ENCODE peak calls at places on chromosomes 6 and 20, in four cellular contexts. Y is GM10248, X is GDM1, J is H4. R is an unnamed sample.

GRCh38 chr20:44596876-44597275 is 14.5 kb downstream of the PKIG start:
- DNase-seq in Y (no peak), X (no peak), J (no peak), R (no peak)

GRCh38 chr6:80165143-80165542 is 58.7 kb downstream of the BCKDHB start:
- DNase-seq in Y (peak; percentile 31), X (no peak), J (no peak), R (peak; percentile 95)

GRCh38 chr20:10924628-10925266 is 250.9 kb upstream of the JAG1 start:
- DNase-seq in Y (no peak), X (no peak), J (peak; percentile 53), R (no peak)

GRCh38 chr20:25016471-25016870 is 23.9 kb upstream of the APMAP start:
- DNase-seq in Y (no peak), X (no peak), J (no peak), R (no peak)

GRCh38 chr20:57223648-57224489 is 42.6 kb downstream of the BMP7 start:
- DNase-seq in Y (no peak), X (no peak), J (no peak), R (no peak)

GRCh38 chr20:45792513-45793118 is 862 bp downstream of the DNTTIP1 start:
- DNase-seq in Y (no peak), X (no peak), J (no peak), R (peak; percentile 52)

GRCh38 chr20:4195499-4195898 is 180.1 kb upstream of the RNF24 start:
- DNase-seq in Y (no peak), X (no peak), J (no peak), R (no peak)

GRCh38 chr6:32192608-32193039 is at the start of gene GPSM3:
- DNase-seq in Y (no peak), X (peak; percentile 79), J (peak; percentile 55), R (peak; percentile 70)

GRCh38 chr20:33825340-33826269 is 14.5 kb downstream of the CHMP4B start:
- DNase-seq in Y (no peak), X (no peak), J (no peak), R (no peak)

GRCh38 chr20:57237006-57237953 is 29.2 kb downstream of the BMP7 start:
- DNase-seq in Y (no peak), X (no peak), J (no peak), R (no peak)

GRCh38 chr6:34799547-34799946 is 7.7 kb downstream of the BLTP3A start:
- DNase-seq in Y (no peak), X (no peak), J (no peak), R (no peak)

GRCh38 chr6:38750968-38751615 is 36.0 kb downstream of the DNAH8 start:
- DNase-seq in Y (no peak), X (no peak), J (no peak), R (no peak)

GRCh38 chr6:26232950-26233607 is 131.9 kb upstream of the BTN3A2 start:
- DNase-seq in Y (no peak), X (no peak), J (peak; percentile 21), R (no peak)

GRCh38 chr6:9540126-9540525 is 874.7 kb downstream of the TFAP2A start:
- DNase-seq in Y (no peak), X (no peak), J (no peak), R (no peak)

GRCh38 chr6:40710626-40711354 is 123.6 kb upstream of the LRFN2 start:
- DNase-seq in Y (no peak), X (no peak), J (no peak), R (no peak)

GRCh38 chr6:106158816-106159215 is 72.7 kb downstream of the PRDM1 start:
- DNase-seq in Y (no peak), X (no peak), J (no peak), R (no peak)

GRCh38 chr20:53609501-53610445 is 16.1 kb upstream of the ZNF217 start:
- DNase-seq in Y (no peak), X (peak; percentile 40), J (peak; percentile 78), R (peak; percentile 77)

GRCh38 chr6:110529355-110529754 is 52.9 kb upstream of the SLC22A16 start:
- DNase-seq in Y (no peak), X (peak; percentile 78), J (peak; percentile 63), R (peak; percentile 81)

GRCh38 chr20:53949319-53949839 is 121.0 kb downstream of the BCAS1 start:
- DNase-seq in Y (peak; percentile 51), X (peak; percentile 75), J (peak; percentile 92), R (peak; percentile 54)

GRCh38 chr6:71558974-71559373 is 270.4 kb downstream of the OGFRL1 start:
- DNase-seq in Y (no peak), X (no peak), J (no peak), R (no peak)

GRCh38 chr6:22766979-22767378 is 197.6 kb downstream of the HDGFL1 start:
- DNase-seq in Y (no peak), X (no peak), J (no peak), R (no peak)

GRCh38 chr6:5941188-5941587 is 65.5 kb downstream of the NRN1 start:
- DNase-seq in Y (no peak), X (no peak), J (no peak), R (no peak)

GRCh38 chr6:30944051-30944450 is 3.3 kb downstream of the MUCL3 start:
- DNase-seq in Y (no peak), X (no peak), J (no peak), R (no peak)

GRCh38 chr6:31474871-31475286 is 23.1 kb upstream of the MICB start:
- DNase-seq in Y (no peak), X (no peak), J (no peak), R (no peak)

GRCh38 chr20:6480328-6481030 is 287.0 kb upstream of the BMP2 start:
- DNase-seq in Y (no peak), X (no peak), J (no peak), R (no peak)

GRCh38 chr6:326896-327537 is 34.7 kb downstream of the DUSP22 start:
- DNase-seq in Y (no peak), X (no peak), J (no peak), R (no peak)

GRCh38 chr6:94636780-94637385 is 940.5 kb upstream of the MANEA start:
- DNase-seq in Y (no peak), X (no peak), J (peak; percentile 7), R (no peak)

GRCh38 chr20:63565699-63566335 is 8.2 kb downstream of the HELZ2 start:
- DNase-seq in Y (no peak), X (no peak), J (no peak), R (no peak)

GRCh38 chr6:168851460-168852103 is 402.1 kb downstream of the THBS2 start:
- DNase-seq in Y (no peak), X (no peak), J (no peak), R (no peak)

R was measured in AML-193.